ENCODE peak calls at places on chromosomes 12 and 14, in eight cellular contexts. M is lower lobe of right lung, E is WERI-Rb-1, S is astrocyte, Z is ovary, N is PC-9, I is tibial artery, O is endodermal cell. V is an unnamed sample.

GRCh38 chr12:103858953-103859601 is 18.0 kb upstream of the NT5DC3 start:
- DNase-seq in M (no peak), E (no peak), S (peak; percentile 98), Z (no peak), N (peak; percentile 96), I (peak; percentile 95), O (peak; percentile 24), V (peak; percentile 93)

GRCh38 chr14:51609251-51609986 is 42.3 kb upstream of the FRMD6 start:
- DNase-seq in M (no peak), E (no peak), S (peak; percentile 31), Z (no peak), N (no peak), I (no peak), O (no peak), V (no peak)

GRCh38 chr14:49934638-49935037 is 41.8 kb downstream of the ARF6 start:
- DNase-seq in M (no peak), E (no peak), S (no peak), Z (no peak), N (no peak), I (no peak), O (no peak), V (no peak)

GRCh38 chr12:15496738-15497137 is 174.4 kb downstream of the PTPRO start:
- DNase-seq in M (no peak), E (no peak), S (peak; percentile 13), Z (no peak), N (no peak), I (no peak), O (no peak), V (no peak)

GRCh38 chr14:28759658-28760313 is 6.8 kb upstream of the FOXG1 start:
- DNase-seq in M (no peak), E (no peak), S (no peak), Z (no peak), N (no peak), I (no peak), O (peak; percentile 75), V (no peak)

GRCh38 chr14:66388516-66388915 is 97.7 kb upstream of the CCDC196 start:
- DNase-seq in M (no peak), E (no peak), S (no peak), Z (no peak), N (no peak), I (no peak), O (no peak), V (no peak)

GRCh38 chr14:77128414-77128891 is 13.1 kb downstream of the ZDHHC22 start:
- DNase-seq in M (no peak), E (no peak), S (peak; percentile 47), Z (no peak), N (peak; percentile 54), I (no peak), O (peak; percentile 30), V (peak; percentile 22)

GRCh38 chr12:13436696-13437391 is 240.3 kb downstream of the EMP1 start:
- DNase-seq in M (no peak), E (no peak), S (peak; percentile 5), Z (no peak), N (no peak), I (no peak), O (peak; percentile 72), V (peak; percentile 65)

DNA sequence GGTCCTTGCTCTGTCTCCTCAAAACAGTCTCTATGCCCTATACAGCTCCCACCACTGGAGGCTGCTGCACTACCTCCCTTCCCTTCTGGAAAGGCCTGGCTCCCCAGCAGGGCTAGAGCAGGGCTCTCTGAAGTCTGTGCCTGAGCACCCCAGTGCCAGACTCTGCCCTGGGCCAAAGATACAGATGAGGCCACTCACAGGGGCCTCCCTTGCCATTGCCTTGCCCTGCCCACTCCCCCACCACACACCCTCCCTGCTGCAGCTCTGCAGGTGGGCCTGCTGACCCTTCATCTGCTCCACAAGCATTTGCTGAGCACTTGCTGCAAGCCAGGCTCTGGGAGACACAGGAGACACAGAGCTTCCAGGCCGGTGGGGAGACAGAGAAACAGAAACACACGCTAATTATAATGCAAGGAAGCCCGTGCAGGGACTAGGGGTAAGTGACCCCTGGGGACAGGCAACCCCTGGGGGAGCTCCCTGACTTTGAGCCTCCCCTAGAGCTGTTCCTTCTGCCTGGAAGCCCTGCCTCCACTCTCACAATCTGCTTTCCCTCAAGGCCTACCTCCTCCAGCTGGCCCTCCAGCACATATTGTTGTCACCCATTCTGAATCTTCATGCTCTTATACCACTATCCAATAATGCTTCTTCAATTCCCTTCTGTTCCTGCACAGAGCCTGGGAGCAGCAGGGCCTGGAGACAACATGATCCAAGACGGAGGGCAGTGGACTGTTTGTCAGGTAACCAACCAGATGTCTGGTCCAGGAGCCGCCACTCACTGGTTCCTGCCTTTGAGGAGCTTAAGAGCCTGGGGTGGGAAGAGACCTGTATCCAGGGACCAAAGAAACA is 32.6 kb upstream of the PNMA1 start:
- DNase-seq in M (no peak), E (peak; percentile 72), S (no peak), Z (no peak), N (no peak), I (no peak), O (peak; percentile 73), V (no peak)
- TF ChIP-seq CTCF in M (no peak), E (peak; percentile 56), S (no peak), Z (no peak), N (no peak), I (no peak), O (peak; percentile 59), V (peak; percentile 40)

GRCh38 chr12:51818567-51819300 is 29.8 kb downstream of the FIGNL2 start:
- DNase-seq in M (no peak), E (no peak), S (peak; percentile 80), Z (no peak), N (no peak), I (no peak), O (no peak), V (peak; percentile 70)

GRCh38 chr12:51818086-51818485 is 30.4 kb downstream of the FIGNL2 start:
- DNase-seq in M (no peak), E (no peak), S (no peak), Z (no peak), N (no peak), I (no peak), O (no peak), V (no peak)

GRCh38 chr12:51821423-51822260 is 26.9 kb downstream of the FIGNL2 start:
- DNase-seq in M (no peak), E (no peak), S (no peak), Z (no peak), N (no peak), I (no peak), O (no peak), V (no peak)

GRCh38 chr12:51820721-51821422 is 27.6 kb downstream of the FIGNL2 start:
- DNase-seq in M (peak; percentile 78), E (no peak), S (peak; percentile 51), Z (peak; percentile 54), N (no peak), I (no peak), O (peak; percentile 96), V (no peak)

DNA sequence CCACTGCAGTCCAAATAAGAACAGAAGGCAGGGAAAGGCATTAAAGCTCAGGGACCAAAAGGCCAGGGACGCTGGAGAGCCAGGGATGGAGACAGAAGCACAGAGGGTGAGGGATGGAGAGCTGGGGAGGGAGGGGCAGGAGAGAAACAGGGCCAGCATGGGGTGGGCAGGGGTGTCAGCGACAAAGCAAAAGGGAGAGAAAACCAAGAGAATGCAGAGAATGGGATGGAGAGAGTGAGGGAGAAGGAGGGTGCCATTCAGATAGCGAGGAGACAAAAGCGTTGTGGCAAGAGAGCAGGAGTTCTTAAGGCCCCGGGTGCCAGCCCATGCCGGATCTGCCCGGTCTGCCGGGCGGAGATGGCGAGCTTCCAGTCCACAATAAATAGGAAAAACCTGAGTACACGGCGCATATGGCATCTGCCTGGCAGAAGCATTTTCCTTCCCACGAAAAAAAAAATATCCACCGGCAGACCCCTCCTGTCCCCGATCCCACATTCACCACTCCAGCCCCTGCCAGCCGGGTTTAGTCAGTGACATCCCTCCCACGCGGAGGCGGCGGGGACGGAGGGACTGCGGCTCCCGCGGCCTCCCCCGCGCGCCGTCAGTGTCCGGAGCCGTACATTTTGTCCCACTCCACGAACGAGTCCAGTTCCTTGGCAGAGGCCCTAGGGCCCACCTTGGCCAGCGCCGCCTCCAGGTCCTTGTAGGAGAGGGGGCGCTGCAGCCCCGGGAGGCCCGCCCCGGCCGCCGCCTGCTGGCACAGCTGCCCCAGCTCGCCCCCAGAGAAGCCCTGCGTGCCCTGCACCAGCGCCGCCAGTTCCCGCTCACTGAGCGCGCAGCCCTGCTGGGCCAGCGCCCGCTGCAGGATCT is 28.4 kb downstream of the FIGNL2 start:
- DNase-seq in M (peak; percentile 36), E (no peak), S (no peak), Z (peak; percentile 33), N (no peak), I (no peak), O (no peak), V (no peak)
- H3K4me3 ChIP-seq in M (peak overlapping the region; percentile 61), E (no peak overlapping the region), S (peak overlapping the region; percentile 57), Z (peak overlapping the region; percentile 36), N (no peak overlapping the region), I (peak overlapping the region; percentile 25), O (peak overlapping the region; percentile 53), V (no peak overlapping the region)

GRCh38 chr12:90013409-90013808 is 304.8 kb upstream of the ATP2B1 start:
- DNase-seq in M (no peak), E (peak; percentile 34), S (no peak), Z (no peak), N (no peak), I (no peak), O (no peak), V (no peak)

GRCh38 chr12:90008277-90008676 is 299.6 kb upstream of the ATP2B1 start:
- DNase-seq in M (no peak), E (no peak), S (no peak), Z (no peak), N (no peak), I (no peak), O (no peak), V (no peak)

GRCh38 chr12:90004319-90005074 is 295.9 kb upstream of the ATP2B1 start:
- DNase-seq in M (no peak), E (no peak), S (no peak), Z (no peak), N (no peak), I (no peak), O (no peak), V (no peak)

GRCh38 chr12:90015228-90015627 is 306.6 kb upstream of the ATP2B1 start:
- DNase-seq in M (no peak), E (no peak), S (peak; percentile 73), Z (no peak), N (no peak), I (no peak), O (no peak), V (peak; percentile 84)

GRCh38 chr12:90010089-90010488 is 301.5 kb upstream of the ATP2B1 start:
- DNase-seq in M (no peak), E (peak; percentile 57), S (no peak), Z (no peak), N (no peak), I (no peak), O (peak; percentile 71), V (no peak)
- TF ChIP-seq CTCF in M (no peak), E (peak; percentile 22), S (no peak), Z (no peak), N (no peak), I (no peak), O (peak; percentile 61), V (no peak)

GRCh38 chr12:71304306-71304705 is 135.3 kb upstream of the LGR5 start:
- DNase-seq in M (no peak), E (no peak), S (no peak), Z (no peak), N (no peak), I (no peak), O (no peak), V (no peak)

GRCh38 chr12:71303199-71303598 is 136.4 kb upstream of the LGR5 start:
- DNase-seq in M (no peak), E (no peak), S (peak; percentile 60), Z (no peak), N (no peak), I (no peak), O (no peak), V (peak; percentile 83)

GRCh38 chr12:71300772-71301675 is 138.6 kb upstream of the LGR5 start:
- DNase-seq in M (no peak), E (no peak), S (no peak), Z (no peak), N (no peak), I (no peak), O (no peak), V (no peak)

GRCh38 chr12:71306808-71307207 is 132.8 kb upstream of the LGR5 start:
- DNase-seq in M (no peak), E (no peak), S (no peak), Z (no peak), N (no peak), I (no peak), O (no peak), V (no peak)
- H3K4me3 ChIP-seq in M (no peak overlapping the region), E (no peak overlapping the region), S (no peak overlapping the region), Z (no peak overlapping the region), N (no peak overlapping the region), I (no peak overlapping the region), O (no peak overlapping the region), V (no peak overlapping the region)